ENCODE peak calls at places on chromosomes 4 and X, in nine cellular contexts. K is GM04503; O is kidney epithelial cell; T is non-pigmented ciliary epithelial cell; H is stimulated activated CD4-positive, alpha-beta T cell treated with anti-CD3 and anti-CD28 coated beads, Interleukin-2, amount 100 ng/mL, for 24 hours; Q is SK-MEL-5; L is posterior cingulate gyrus; D is putamen; F is glutamatergic neuron. U is an unnamed sample.

GRCh38 chrX:155889328-155889727 is 8.2 kb downstream of the VAMP7 start:
- DNase-seq in K (no peak), O (no peak), T (no peak), H (no peak), Q (no peak), L (no peak), D (no peak), F (no peak), U (no peak)

GRCh38 chr4:185773419-185773818 is 38.6 kb downstream of the SORBS2 start:
- DNase-seq in K (no peak), O (no peak), T (no peak), H (no peak), Q (peak), L (no peak), D (no peak), F (no peak), U (no peak)

GRCh38 chrX:107716045-107716684 is 59.4 kb downstream of the TSC22D3 start:
- DNase-seq in K (no peak), O (no peak), T (no peak), H (peak), Q (no peak), L (no peak), D (no peak), F (peak), U (no peak)

GRCh38 chr4:1357356-1358248 is 10.6 kb downstream of the UVSSA start:
- DNase-seq in K (no peak), O (no peak), T (no peak), H (no peak), Q (no peak), L (peak), D (peak), F (no peak), U (no peak)

GRCh38 chr4:65071532-65071931 is 598.8 kb downstream of the EPHA5 start:
- DNase-seq in K (no peak), O (no peak), T (no peak), H (no peak), Q (peak), L (no peak), D (no peak), F (no peak), U (no peak)

GRCh38 chr4:173288296-173288695 is 45.9 kb downstream of the HMGB2 start:
- DNase-seq in K (no peak), O (no peak), T (no peak), H (peak), Q (peak), L (peak), D (peak), F (peak), U (peak)

GRCh38 chrX:7117587-7117986 is 29.9 kb upstream of the STS start:
- DNase-seq in K (no peak), O (no peak), T (no peak), H (no peak), Q (no peak), L (no peak), D (no peak), F (no peak), U (no peak)

GRCh38 chr4:16226816-16227461 is 668 bp upstream of the TAPT1 start:
- DNase-seq in K (no peak), O (no peak), T (no peak), H (peak), Q (no peak), L (peak), D (peak), F (peak), U (peak)

GRCh38 chr4:39658756-39659155 is 20.1 kb upstream of the SMIM14 start:
- DNase-seq in K (no peak), O (no peak), T (no peak), H (no peak), Q (no peak), L (no peak), D (no peak), F (no peak), U (no peak)

GRCh38 chrX:24146283-24146865 is 3.2 kb upstream of the ZFX start:
- DNase-seq in K (no peak), O (no peak), T (no peak), H (no peak), Q (peak), L (no peak), D (no peak), F (no peak), U (no peak)

GRCh38 chr4:6331018-6331417 is 61.4 kb downstream of the WFS1 start:
- DNase-seq in K (no peak), O (no peak), T (no peak), H (peak), Q (peak), L (no peak), D (no peak), F (no peak), U (no peak)

GRCh38 chr4:153781717-153782416 is 7.0 kb downstream of the SFRP2 start:
- DNase-seq in K (peak), O (no peak), T (no peak), H (no peak), Q (no peak), L (no peak), D (no peak), F (no peak), U (no peak)

GRCh38 chr4:159268607-159269006 is 165.7 kb downstream of the RAPGEF2 start:
- DNase-seq in K (no peak), O (no peak), T (no peak), H (no peak), Q (peak), L (no peak), D (no peak), F (no peak), U (no peak)

GRCh38 chr4:11748169-11748872 is 319.6 kb upstream of the HS3ST1 start:
- DNase-seq in K (no peak), O (peak), T (no peak), H (no peak), Q (peak), L (no peak), D (no peak), F (no peak), U (no peak)

GRCh38 chrX:154436597-154437397 is at the start of gene GDI1:
- DNase-seq in K (no peak), O (no peak), T (no peak), H (peak), Q (peak), L (peak), D (no peak), F (peak), U (peak)

U was measured in activated CD8-positive, alpha-beta memory T cell treated with anti-CD3 and anti-CD28 coated beads, Interleukin-2, amount 50 U/mL, for 48 hours.